ENCODE peak calls at places on chromosomes 1 and 21, in eight cellular contexts. I is progenitor cell of endocrine pancreas, H is endodermal cell, S is caudate nucleus, T is SHP77, G is posterior vena cava, V is GM04504, U is amygdala. D is an unnamed sample.

GRCh38 chr21:46120301-46121285 is 22.7 kb downstream of the COL6A2 start:
- DNase-seq in I (peak), H (peak), S (no peak), T (no peak), G (peak), V (no peak), U (no peak), D (no peak)

GRCh38 chr1:97013904-97014303 is 292.3 kb downstream of the PTBP2 start:
- DNase-seq in I (no peak), H (no peak), S (no peak), T (no peak), G (no peak), V (no peak), U (no peak), D (peak)

GRCh38 chr1:170929412-170929834 is 5.9 kb upstream of the MROH9 start:
- DNase-seq in I (no peak), H (no peak), S (no peak), T (no peak), G (no peak), V (no peak), U (no peak), D (peak)

GRCh38 chr1:171948491-171948890 is 107.2 kb downstream of the DNM3 start:
- DNase-seq in I (no peak), H (no peak), S (no peak), T (no peak), G (no peak), V (peak), U (no peak), D (no peak)

GRCh38 chr1:100387209-100387608 is 34.9 kb downstream of the CDC14A start:
- DNase-seq in I (no peak), H (no peak), S (no peak), T (no peak), G (no peak), V (no peak), U (no peak), D (no peak)

GRCh38 chr21:44701541-44701940 is 4.6 kb downstream of the KRTAP10-12 start:
- DNase-seq in I (no peak), H (peak), S (no peak), T (no peak), G (peak), V (no peak), U (no peak), D (no peak)

GRCh38 chr1:8560611-8561544 is 243.0 kb downstream of the SLC45A1 start:
- DNase-seq in I (no peak), H (no peak), S (no peak), T (peak), G (no peak), V (no peak), U (no peak), D (no peak)

GRCh38 chr21:32413697-32414578 is 1.4 kb downstream of the EVA1C start:
- DNase-seq in I (no peak), H (no peak), S (no peak), T (no peak), G (no peak), V (no peak), U (no peak), D (no peak)

GRCh38 chr21:35386491-35387079 is 337.5 kb upstream of the RUNX1 start:
- DNase-seq in I (no peak), H (no peak), S (no peak), T (no peak), G (no peak), V (no peak), U (no peak), D (no peak)

GRCh38 chr1:162690672-162691434 is 58.6 kb downstream of the DDR2 start:
- DNase-seq in I (no peak), H (peak), S (no peak), T (no peak), G (peak), V (peak), U (no peak), D (peak)

GRCh38 chr1:26064591-26064990 is 2.8 kb downstream of the TRIM63 start:
- DNase-seq in I (no peak), H (no peak), S (no peak), T (no peak), G (no peak), V (no peak), U (no peak), D (no peak)

GRCh38 chr1:59173721-59174120 is 123.2 kb upstream of the FGGY start:
- DNase-seq in I (no peak), H (no peak), S (no peak), T (no peak), G (no peak), V (peak), U (no peak), D (peak)

GRCh38 chr1:244349103-244349531 is 102.6 kb downstream of the ADSS2 start:
- DNase-seq in I (no peak), H (peak), S (no peak), T (no peak), G (no peak), V (peak), U (no peak), D (peak)

GRCh38 chr1:228921473-228921872 is 186.2 kb downstream of the RHOU start:
- DNase-seq in I (no peak), H (no peak), S (no peak), T (no peak), G (no peak), V (no peak), U (no peak), D (no peak)

GRCh38 chr1:77104672-77105071 is 114.6 kb downstream of the PIGK start:
- DNase-seq in I (no peak), H (no peak), S (no peak), T (no peak), G (no peak), V (no peak), U (no peak), D (no peak)

GRCh38 chr1:54794401-54795099 is 6.6 kb downstream of the TTC22 start:
- DNase-seq in I (no peak), H (no peak), S (no peak), T (no peak), G (no peak), V (no peak), U (no peak), D (no peak)

GRCh38 chr1:51648180-51649109 is 31.6 kb downstream of the OSBPL9 start:
- DNase-seq in I (no peak), H (peak), S (no peak), T (no peak), G (no peak), V (no peak), U (no peak), D (peak)

GRCh38 chr1:228073870-228074545 is 8.5 kb upstream of the ARF1 start:
- DNase-seq in I (no peak), H (peak), S (no peak), T (no peak), G (peak), V (no peak), U (no peak), D (no peak)

GRCh38 chr1:21121764-21122471 is 54.8 kb downstream of the EIF4G3 start:
- DNase-seq in I (no peak), H (no peak), S (no peak), T (no peak), G (no peak), V (no peak), U (no peak), D (no peak)

GRCh38 chr1:32014199-32014936 is 700 bp downstream of the KHDRBS1 start:
- DNase-seq in I (peak), H (peak), S (no peak), T (peak), G (peak), V (no peak), U (peak), D (peak)